ENCODE peak calls at places on chromosomes 4 and X, in five cellular contexts. D, N, W, R and V are unnamed samples.

GRCh38 chr4:176400816-176401461 is 81.2 kb downstream of the SPCS3 start:
- DNase-seq in D (peak; percentile 81), N (no peak), W (no peak), R (no peak), V (no peak)

GRCh38 chrX:12767856-12768255 is 23.4 kb upstream of the PRPS2 start:
- DNase-seq in D (no peak), N (no peak), W (no peak), R (no peak), V (no peak)

GRCh38 chr4:20916106-20916505 is 215.8 kb downstream of the PACRGL start:
- DNase-seq in D (no peak), N (no peak), W (no peak), R (no peak), V (no peak)

GRCh38 chr4:73166212-73166611 is 92.4 kb downstream of the ANKRD17 start:
- DNase-seq in D (no peak), N (no peak), W (no peak), R (no peak), V (no peak)

GRCh38 chr4:78100060-78100459 is 42.9 kb downstream of the FRAS1 start:
- DNase-seq in D (no peak), N (no peak), W (no peak), R (no peak), V (no peak)

GRCh38 chrX:149572743-149573142 is 14.5 kb downstream of the MAGEA9B start:
- DNase-seq in D (no peak), N (no peak), W (no peak), R (no peak), V (no peak)

GRCh38 chrX:20472148-20472547 is 205.4 kb upstream of the RPS6KA3 start:
- DNase-seq in D (no peak), N (no peak), W (no peak), R (no peak), V (no peak)

GRCh38 chr4:48780867-48781219 is 764 bp upstream of the FRYL start:
- DNase-seq in D (peak; percentile 52), N (peak; percentile 59), W (no peak), R (no peak), V (no peak)

GRCh38 chrX:40513012-40513411 is 67.8 kb upstream of the ATP6AP2 start:
- DNase-seq in D (no peak), N (no peak), W (no peak), R (no peak), V (no peak)

GRCh38 chr4:5757536-5757935 is 46.5 kb downstream of the EVC start:
- DNase-seq in D (no peak), N (no peak), W (no peak), R (no peak), V (no peak)

GRCh38 chrX:71493111-71493613 is 39.7 kb upstream of the OGT start:
- DNase-seq in D (no peak), N (peak; percentile 34), W (peak; percentile 14), R (no peak), V (no peak)

GRCh38 chrX:130788786-130789581 is 114.0 kb downstream of the ENOX2 start:
- DNase-seq in D (no peak), N (no peak), W (no peak), R (no peak), V (no peak)

GRCh38 chr4:145679991-145680455 is at the start of gene C4orf51:
- DNase-seq in D (peak; percentile 40), N (no peak), W (no peak), R (no peak), V (no peak)

GRCh38 chr4:158754385-158755180 is 14.2 kb upstream of the FNIP2 start:
- DNase-seq in D (peak; percentile 68), N (no peak), W (no peak), R (no peak), V (no peak)

GRCh38 chrX:84729809-84730208 is 227.6 kb upstream of the HDX start:
- DNase-seq in D (peak; percentile 2), N (no peak), W (no peak), R (peak; percentile 5), V (no peak)

GRCh38 chr4:7650606-7651400 is 216.1 kb upstream of the PSAPL1 start:
- DNase-seq in D (no peak), N (no peak), W (no peak), R (no peak), V (peak; percentile 81)

GRCh38 chrX:83416273-83416672 is 91.8 kb upstream of the POU3F4 start:
- DNase-seq in D (no peak), N (no peak), W (no peak), R (no peak), V (no peak)

GRCh38 chrX:40806511-40807220 is 71.3 kb upstream of the MED14 start:
- DNase-seq in D (no peak), N (no peak), W (no peak), R (no peak), V (no peak)

GRCh38 chr4:15001248-15001824 is 945 bp upstream of the CPEB2 start:
- DNase-seq in D (peak; percentile 86), N (peak; percentile 74), W (peak; percentile 66), R (no peak), V (peak; percentile 50)

GRCh38 chrX:12973561-12974216 is 1.2 kb upstream of the TMSB4X start:
- DNase-seq in D (no peak), N (peak; percentile 50), W (no peak), R (no peak), V (peak; percentile 55)

GRCh38 chrX:138939038-138939437 is 227.5 kb upstream of the FGF13 start:
- DNase-seq in D (no peak), N (no peak), W (no peak), R (no peak), V (no peak)

GRCh38 chrX:104854188-104854587 is 288.2 kb downstream of the IL1RAPL2 start:
- DNase-seq in D (no peak), N (no peak), W (no peak), R (no peak), V (no peak)

DNA sequence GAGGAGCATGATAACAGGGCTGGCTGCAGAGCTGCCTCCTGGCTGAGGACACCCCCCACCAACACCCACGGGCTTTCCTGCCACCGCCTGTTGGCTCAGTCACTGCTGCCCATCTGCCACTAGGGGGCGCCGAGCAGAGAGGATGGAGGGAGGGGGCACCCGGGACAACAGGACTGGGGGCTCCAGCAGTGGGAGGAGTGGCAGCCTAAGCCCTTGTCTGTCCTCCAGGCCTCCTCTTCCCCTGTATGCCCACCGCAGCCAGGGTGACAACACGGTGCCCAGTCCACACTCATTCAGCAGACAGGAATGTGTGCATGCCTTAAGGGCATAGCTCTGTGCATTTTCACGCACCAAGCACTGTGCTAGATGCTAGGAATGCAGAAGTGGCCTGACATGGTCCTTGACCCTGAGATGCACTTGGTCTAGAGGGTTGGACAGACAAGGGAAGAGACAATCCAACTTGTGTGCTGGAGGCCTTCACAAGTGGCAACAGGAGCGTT is 149.9 kb downstream of the AMMECR1 start:
- DNase-seq in D (peak; percentile 41), N (no peak), W (no peak), R (no peak), V (no peak)
- TF ChIP-seq CTCF in D (peak; percentile 76), N (peak; percentile 54), W (peak; percentile 19), R (peak; percentile 67), V (peak; percentile 63)

DNA sequence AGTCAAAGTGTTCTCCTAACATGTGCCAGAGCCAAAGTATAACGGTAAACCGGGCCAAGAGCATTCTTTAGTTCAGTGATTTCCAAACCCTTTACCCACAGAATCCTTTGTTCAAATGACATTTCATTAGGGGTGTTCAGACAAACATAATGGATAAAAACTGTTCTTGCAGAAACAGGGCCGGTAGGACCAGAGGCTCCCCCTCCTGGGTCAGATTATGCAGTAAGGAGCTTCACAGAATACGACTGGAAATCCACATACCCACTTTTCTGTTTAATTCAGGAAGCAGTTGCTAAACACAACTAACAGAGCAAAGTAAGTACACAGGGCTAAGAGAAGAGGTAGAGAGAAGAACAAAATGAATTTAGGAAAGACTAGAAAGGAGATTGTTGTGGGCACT is 46.6 kb upstream of the TMEM184C start:
- DNase-seq in D (peak; percentile 29), N (no peak), W (no peak), R (no peak), V (no peak)
- TF ChIP-seq CTCF in D (peak; percentile 43), N (no peak), W (no peak), R (no peak), V (no peak)

GRCh38 chrX:106035064-106035463 is 3.5 kb downstream of the SERPINA7 start:
- DNase-seq in D (no peak), N (no peak), W (no peak), R (no peak), V (no peak)
- TF ChIP-seq CTCF in D (no peak), N (no peak), W (no peak), R (peak; percentile 49), V (no peak)

GRCh38 chr4:181939199-181939945 is 303.8 kb upstream of the TENM3 start:
- DNase-seq in D (peak; percentile 47), N (no peak), W (no peak), R (no peak), V (no peak)
- TF ChIP-seq CTCF in D (peak; percentile 41), N (no peak), W (no peak), R (no peak), V (no peak)

GRCh38 chrX:44104699-44105098 is 131.5 kb upstream of the NDP start:
- DNase-seq in D (no peak), N (no peak), W (no peak), R (no peak), V (no peak)

GRCh38 chrX:44101300-44101699 is 128.1 kb upstream of the NDP start:
- DNase-seq in D (no peak), N (no peak), W (no peak), R (no peak), V (no peak)

GRCh38 chrX:44106864-44107263 is 133.7 kb upstream of the NDP start:
- DNase-seq in D (no peak), N (no peak), W (no peak), R (no peak), V (no peak)

GRCh38 chrX:44105228-44105913 is 132.2 kb upstream of the NDP start:
- DNase-seq in D (no peak), N (no peak), W (no peak), R (no peak), V (no peak)
- TF ChIP-seq CTCF in D (no peak), N (no peak), W (no peak), R (no peak), V (no peak)

DNA sequence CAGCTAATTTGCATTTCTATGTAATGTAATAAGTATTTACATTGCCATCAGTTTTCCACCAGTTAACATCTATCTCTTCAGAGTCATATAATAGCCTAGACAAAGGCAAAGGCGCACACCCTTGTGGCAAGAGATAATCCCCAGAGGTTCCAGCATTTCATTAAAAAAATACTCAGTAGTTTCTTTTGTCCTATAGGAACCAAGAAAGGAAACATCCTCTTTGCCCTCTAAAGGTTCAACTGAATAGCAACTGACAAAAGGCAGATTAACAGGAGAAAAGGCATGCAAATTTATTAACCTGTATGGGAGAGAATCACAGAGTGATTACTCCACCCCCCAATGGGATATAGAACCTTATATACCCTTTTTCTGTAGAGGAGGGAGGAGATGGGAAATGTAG is 48.4 kb downstream of the MAGEB17 start:
- DNase-seq in D (no peak), N (no peak), W (no peak), R (no peak), V (no peak)
- TF ChIP-seq CTCF in D (no peak), N (no peak), W (no peak), R (no peak), V (no peak)

GRCh38 chrX:23341452-23341851 is 6.8 kb downstream of the PTCHD1 start:
- DNase-seq in D (no peak), N (no peak), W (no peak), R (no peak), V (no peak)
- TF ChIP-seq CTCF in D (no peak), N (no peak), W (no peak), R (no peak), V (no peak)